ENCODE peak calls at places on chromosome 11, in eight cellular contexts. One of them, this sample, is unnamed.

GRCh38 chr11:30406978-30407762 is 84.3 kb downstream of the ARL14EP start:
- DNase-seq in T-helper 1 cell: no peak
- DNase-seq in mesendoderm: peak; percentile 91
- DNase-seq in Caki2: peak; percentile 12
- DNase-seq in kidney epithelial cell: no peak
- DNase-seq in brain microvascular endothelial cell: no peak
- DNase-seq in uterus: no peak
- DNase-seq in NCI-H146: no peak
- DNase-seq in this sample: peak; percentile 22

GRCh38 chr11:111045408-111045806 is 200.1 kb upstream of the POU2AF2 start:
- DNase-seq in uterus: no peak
- DNase-seq in mesendoderm: no peak
- DNase-seq in Caki2: no peak
- DNase-seq in kidney epithelial cell: no peak
- DNase-seq in T-helper 1 cell: no peak
- DNase-seq in brain microvascular endothelial cell: no peak
- DNase-seq in NCI-H146: no peak
- DNase-seq in this sample: no peak

GRCh38 chr11:11036185-11037161 is 178.6 kb upstream of the ZBED5 start:
- DNase-seq in NCI-H146: peak; percentile 90
- DNase-seq in uterus: no peak
- DNase-seq in brain microvascular endothelial cell: peak; percentile 13
- DNase-seq in T-helper 1 cell: peak; percentile 37
- DNase-seq in Caki2: peak; percentile 39
- DNase-seq in kidney epithelial cell: peak; percentile 43
- DNase-seq in mesendoderm: peak; percentile 91
- DNase-seq in this sample: peak; percentile 57

GRCh38 chr11:23789938-23790371 is 706.9 kb upstream of the LUZP2 start:
- DNase-seq in uterus: no peak
- DNase-seq in Caki2: no peak
- DNase-seq in T-helper 1 cell: no peak
- DNase-seq in mesendoderm: no peak
- DNase-seq in brain microvascular endothelial cell: peak; percentile 20
- DNase-seq in kidney epithelial cell: peak; percentile 26
- DNase-seq in NCI-H146: no peak
- DNase-seq in this sample: no peak

GRCh38 chr11:118113031-118113430 is 26.3 kb upstream of the SMIM35 start:
- DNase-seq in T-helper 1 cell: no peak
- DNase-seq in mesendoderm: no peak
- DNase-seq in NCI-H146: no peak
- DNase-seq in brain microvascular endothelial cell: no peak
- DNase-seq in Caki2: no peak
- DNase-seq in uterus: no peak
- DNase-seq in kidney epithelial cell: no peak
- DNase-seq in this sample: no peak

GRCh38 chr11:76329084-76329648 is 51.8 kb downstream of the THAP12 start:
- DNase-seq in mesendoderm: peak; percentile 92
- DNase-seq in Caki2: no peak
- DNase-seq in brain microvascular endothelial cell: peak; percentile 12
- DNase-seq in NCI-H146: no peak
- DNase-seq in uterus: no peak
- DNase-seq in kidney epithelial cell: peak; percentile 34
- DNase-seq in T-helper 1 cell: no peak
- DNase-seq in this sample: no peak

GRCh38 chr11:103907548-103908455 is 128.6 kb upstream of the DDI1 start:
- DNase-seq in kidney epithelial cell: no peak
- DNase-seq in uterus: no peak
- DNase-seq in T-helper 1 cell: no peak
- DNase-seq in brain microvascular endothelial cell: peak; percentile 34
- DNase-seq in mesendoderm: no peak
- DNase-seq in NCI-H146: no peak
- DNase-seq in Caki2: no peak
- DNase-seq in this sample: no peak

GRCh38 chr11:2442554-2442953 is 1.8 kb downstream of the TRPM5 start:
- DNase-seq in brain microvascular endothelial cell: no peak
- DNase-seq in mesendoderm: no peak
- DNase-seq in T-helper 1 cell: no peak
- DNase-seq in uterus: no peak
- DNase-seq in NCI-H146: peak; percentile 84
- DNase-seq in Caki2: no peak
- DNase-seq in kidney epithelial cell: no peak
- DNase-seq in this sample: no peak

GRCh38 chr11:117376517-117376916 is 48.9 kb downstream of the CEP164 start:
- DNase-seq in NCI-H146: no peak
- DNase-seq in kidney epithelial cell: no peak
- DNase-seq in mesendoderm: no peak
- DNase-seq in T-helper 1 cell: no peak
- DNase-seq in Caki2: no peak
- DNase-seq in uterus: no peak
- DNase-seq in brain microvascular endothelial cell: no peak
- DNase-seq in this sample: no peak

GRCh38 chr11:110773442-110773841 is 61.2 kb upstream of the ARHGAP20 start:
- DNase-seq in Caki2: no peak
- DNase-seq in NCI-H146: no peak
- DNase-seq in uterus: no peak
- DNase-seq in brain microvascular endothelial cell: no peak
- DNase-seq in mesendoderm: no peak
- DNase-seq in kidney epithelial cell: no peak
- DNase-seq in T-helper 1 cell: no peak
- DNase-seq in this sample: no peak

GRCh38 chr11:122189259-122189658 is 73.2 kb upstream of the BLID start:
- DNase-seq in T-helper 1 cell: no peak
- DNase-seq in NCI-H146: no peak
- DNase-seq in Caki2: peak; percentile 63
- DNase-seq in kidney epithelial cell: peak; percentile 89
- DNase-seq in brain microvascular endothelial cell: peak; percentile 92
- DNase-seq in mesendoderm: no peak
- DNase-seq in uterus: no peak
- DNase-seq in this sample: no peak

GRCh38 chr11:43567396-43567975 is 113.1 kb upstream of the HSD17B12 start:
- DNase-seq in mesendoderm: peak; percentile 54
- DNase-seq in Caki2: no peak
- DNase-seq in NCI-H146: peak; percentile 57
- DNase-seq in T-helper 1 cell: no peak
- DNase-seq in brain microvascular endothelial cell: no peak
- DNase-seq in uterus: no peak
- DNase-seq in kidney epithelial cell: no peak
- DNase-seq in this sample: no peak

GRCh38 chr11:6616596-6617250 is 2.5 kb downstream of the TPP1 start:
- DNase-seq in NCI-H146: no peak
- DNase-seq in kidney epithelial cell: no peak
- DNase-seq in brain microvascular endothelial cell: no peak
- DNase-seq in Caki2: no peak
- DNase-seq in mesendoderm: no peak
- DNase-seq in T-helper 1 cell: no peak
- DNase-seq in uterus: no peak
- DNase-seq in this sample: no peak

GRCh38 chr11:124113890-124114289 is 1.4 kb upstream of the VWA5A start:
- DNase-seq in kidney epithelial cell: no peak
- DNase-seq in uterus: no peak
- DNase-seq in T-helper 1 cell: no peak
- DNase-seq in mesendoderm: peak; percentile 17
- DNase-seq in Caki2: peak; percentile 12
- DNase-seq in brain microvascular endothelial cell: no peak
- DNase-seq in NCI-H146: no peak
- DNase-seq in this sample: no peak

GRCh38 chr11:112785104-112785503 is 176.1 kb upstream of the NCAM1 start:
- DNase-seq in T-helper 1 cell: no peak
- DNase-seq in kidney epithelial cell: no peak
- DNase-seq in NCI-H146: no peak
- DNase-seq in Caki2: no peak
- DNase-seq in brain microvascular endothelial cell: no peak
- DNase-seq in mesendoderm: peak; percentile 56
- DNase-seq in uterus: no peak
- DNase-seq in this sample: no peak

GRCh38 chr11:102497061-102497460 is 33.5 kb downstream of the MMP7 start:
- DNase-seq in brain microvascular endothelial cell: no peak
- DNase-seq in Caki2: no peak
- DNase-seq in mesendoderm: no peak
- DNase-seq in kidney epithelial cell: no peak
- DNase-seq in uterus: no peak
- DNase-seq in NCI-H146: no peak
- DNase-seq in T-helper 1 cell: no peak
- DNase-seq in this sample: no peak